ENCODE peak calls at places on chromosomes 5 and 9, in seven cellular contexts. S, K, F, O, Y, D and E are unnamed samples.
A peak's percentile ranks its signal among the peaks of the same experiment; 100 is the strongest.

GRCh38 chr5:9516591-9516990 is 29.3 kb downstream of the SEMA5A start:
- DNase-seq in K (peak; percentile 64), D (no peak), Y (no peak), O (no peak), S (no peak), F (no peak), E (peak; percentile 41)

GRCh38 chr9:110126986-110127864 is 80.7 kb downstream of the C9orf152 start:
- DNase-seq in K (peak; percentile 77), D (no peak), S (peak; percentile 76), Y (no peak), F (no peak), O (no peak), E (no peak)

GRCh38 chr5:64784451-64785025 is 15.8 kb downstream of the CWC27 start:
- DNase-seq in O (peak; percentile 75), F (peak; percentile 72), D (peak; percentile 88), K (peak; percentile 88), Y (peak; percentile 22), S (peak; percentile 14), E (peak; percentile 67)

GRCh38 chr9:16883586-16883985 is 13.1 kb upstream of the BNC2 start:
- DNase-seq in K (no peak), F (no peak), S (no peak), O (no peak), D (peak; percentile 38), Y (no peak), E (no peak)

GRCh38 chr9:19940808-19941207 is 152.0 kb upstream of the SLC24A2 start:
- DNase-seq in K (no peak), O (no peak), D (no peak), Y (peak; percentile 34), F (no peak), S (no peak), E (no peak)

GRCh38 chr5:150402901-150403342 is 9.8 kb downstream of the CD74 start:
- DNase-seq in K (no peak), Y (no peak), O (no peak), S (no peak), D (no peak), F (no peak), E (no peak)

GRCh38 chr5:145465487-145466263 is 369.5 kb downstream of the PRELID2 start:
- DNase-seq in Y (no peak), D (peak; percentile 37), F (no peak), O (no peak), S (no peak), K (no peak), E (no peak)

GRCh38 chr5:3237276-3237868 is 358.3 kb upstream of the IRX1 start:
- DNase-seq in K (no peak), Y (no peak), O (no peak), S (no peak), D (no peak), F (no peak), E (no peak)

GRCh38 chr9:29548436-29548835 is 1975.2 kb upstream of the C9orf72 start:
- DNase-seq in F (no peak), D (no peak), K (no peak), Y (no peak), O (no peak), S (no peak), E (no peak)

GRCh38 chr9:130143974-130144373 is 28.2 kb upstream of the NCS1 start:
- DNase-seq in O (no peak), Y (no peak), D (peak; percentile 76), S (peak; percentile 36), K (no peak), F (no peak), E (no peak)

GRCh38 chr5:139561655-139562451 is 714 bp downstream of the UBE2D2 start:
- DNase-seq in K (peak; percentile 45), O (no peak), D (peak; percentile 73), S (peak; percentile 62), F (peak; percentile 72), Y (peak; percentile 83), E (peak; percentile 42)

GRCh38 chr9:108762348-108763055 is 93.3 kb downstream of the ACTL7B start:
- DNase-seq in F (no peak), S (no peak), D (no peak), Y (no peak), O (no peak), K (no peak), E (no peak)

GRCh38 chr5:116404001-116404400 is 170.6 kb downstream of the SEMA6A start:
- DNase-seq in K (no peak), S (no peak), Y (peak; percentile 15), O (no peak), D (no peak), F (no peak), E (no peak)

GRCh38 chr5:147558131-147558730 is 48.4 kb upstream of the DPYSL3 start:
- DNase-seq in Y (no peak), K (no peak), O (no peak), D (peak; percentile 33), F (no peak), S (no peak), E (no peak)

GRCh38 chr9:96150324-96151023 is 151.5 kb downstream of the HSD17B3 start:
- DNase-seq in F (no peak), O (no peak), Y (no peak), D (no peak), S (no peak), K (no peak), E (no peak)

GRCh38 chr9:88197781-88198345 is 59.6 kb upstream of the SPATA31C2 start:
- DNase-seq in O (no peak), D (peak; percentile 74), K (no peak), F (no peak), Y (peak; percentile 36), S (no peak), E (peak; percentile 92)

GRCh38 chr9:112311497-112311896 is 21.9 kb downstream of the PTBP3 start:
- DNase-seq in D (no peak), O (no peak), S (no peak), Y (no peak), K (no peak), F (no peak), E (no peak)
- H3K27me3 ChIP-seq in D (no peaks in the 10 kb centered on the region), O (no peaks in the 10 kb centered on the region), S (no peaks in the 10 kb centered on the region), Y (no peaks in the 10 kb centered on the region), K (no peaks in the 10 kb centered on the region), F (no peaks in the 10 kb centered on the region), E (no peaks in the 10 kb centered on the region)

GRCh38 chr9:135992486-135993408 is 31.6 kb upstream of the UBAC1 start:
- DNase-seq in Y (peak; percentile 89), K (peak; percentile 79), S (peak; percentile 85), F (peak; percentile 81), D (peak; percentile 87), O (peak; percentile 59), E (peak; percentile 79)
- H3K4me3 ChIP-seq in Y (peak overlapping the region; percentile 56), K (peak overlapping the region; percentile 51), S (peak overlapping the region; percentile 3), F (no peak overlapping the region), D (peak overlapping the region; percentile 27), O (no peak overlapping the region), E (peak overlapping the region; percentile 22)

GRCh38 chr5:8059337-8059736 is 190.4 kb downstream of the MTRR start:
- DNase-seq in Y (no peak), S (no peak), D (no peak), O (no peak), F (no peak), K (no peak), E (no peak)
- H3K27me3 ChIP-seq in Y (no peaks in the 10 kb centered on the region), S (peaks cover 4% of the 10 kb centered on the region), D (peaks cover 3% of the 10 kb centered on the region), O (no peaks in the 10 kb centered on the region), F (no peaks in the 10 kb centered on the region), K (no peaks in the 10 kb centered on the region), E (peaks cover 4% of the 10 kb centered on the region)

DNA sequence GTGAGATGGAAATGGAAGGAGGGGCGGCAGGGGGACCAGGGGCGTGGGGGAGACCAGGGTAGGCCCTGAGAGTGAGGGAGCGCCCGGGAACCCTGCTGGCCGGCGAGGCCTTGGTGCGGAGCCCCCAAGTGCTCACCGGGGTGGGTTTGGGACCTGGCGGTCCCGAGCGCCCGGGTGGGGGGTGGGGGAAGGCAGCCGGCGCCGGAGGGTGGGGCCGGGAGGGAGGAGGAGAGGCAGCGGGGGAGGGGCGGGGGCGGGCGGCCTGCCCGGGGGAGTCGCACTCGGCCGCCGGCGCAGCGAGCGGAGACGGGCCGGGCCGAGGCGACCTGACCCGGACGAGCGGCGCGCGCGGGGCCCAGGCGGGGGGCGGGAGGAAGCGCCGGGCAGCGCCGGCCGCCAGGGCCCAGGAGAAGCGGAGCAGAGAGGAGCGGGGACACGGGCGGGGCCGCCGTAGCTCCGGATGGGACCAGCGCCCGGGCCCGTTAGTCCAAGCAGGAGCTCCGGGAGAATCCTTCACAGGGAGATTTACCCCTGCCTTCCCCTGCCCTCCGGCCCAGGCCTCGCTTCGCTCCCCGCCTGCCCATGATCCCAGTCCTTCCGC is at the start of gene NPR2:
- DNase-seq in F (peak; percentile 70), K (peak; percentile 58), S (peak; percentile 70), O (no peak), D (peak; percentile 70), Y (peak; percentile 71), E (no peak)
- H3K4me3 ChIP-seq in F (peak within 1 kb of the TSS; percentile 52), K (peak within 1 kb of the TSS; percentile 64), S (peak within 1 kb of the TSS; percentile 56), O (peak within 1 kb of the TSS; percentile 76), D (peak within 1 kb of the TSS; percentile 68), Y (no peak within 1 kb of the TSS), E (peak within 1 kb of the TSS; percentile 47)

DNA sequence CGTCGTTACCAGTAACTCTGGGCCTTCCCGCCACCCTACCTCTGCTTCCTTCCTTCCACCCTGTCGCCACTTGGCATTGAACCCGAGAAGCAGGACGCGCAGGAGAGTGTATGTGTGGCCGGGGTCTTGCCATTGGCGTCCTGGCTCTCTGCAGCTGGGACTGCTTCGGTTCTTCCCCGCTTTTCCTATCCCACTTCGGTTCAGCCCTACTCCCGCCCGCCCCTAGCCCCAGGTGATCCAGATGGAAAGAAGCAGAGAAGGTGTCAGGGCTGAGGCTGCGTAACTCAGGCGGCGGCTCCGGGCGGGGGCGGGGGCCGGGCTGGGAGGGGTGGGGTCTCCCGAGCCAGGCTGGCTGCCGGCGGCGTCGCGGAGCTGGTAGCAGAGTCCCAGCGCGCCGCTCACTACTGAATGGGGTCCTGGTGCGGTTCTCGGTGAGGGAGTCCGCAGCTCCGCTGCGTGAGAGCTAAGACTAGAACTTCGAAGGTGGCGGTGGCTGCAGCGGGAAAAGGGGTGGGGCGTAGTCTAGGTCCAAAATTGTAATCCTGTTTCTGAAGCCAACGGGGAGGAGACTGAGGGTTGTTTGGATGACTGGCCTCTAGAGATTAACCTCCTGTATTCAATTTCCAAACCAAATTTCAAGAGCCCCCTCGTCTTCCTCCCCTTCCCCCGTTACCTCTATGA is 1.3 kb downstream of the PRR16 start:
- DNase-seq in F (peak; percentile 78), Y (peak; percentile 73), D (peak; percentile 87), K (peak; percentile 77), S (peak; percentile 55), O (peak; percentile 46), E (peak; percentile 67)
- H3K27me3 ChIP-seq in F (peaks cover 36% of the 10 kb centered on the region), Y (no peaks in the 10 kb centered on the region), D (no peaks in the 10 kb centered on the region), K (peaks cover 55% of the 10 kb centered on the region), S (peaks cover 7% of the 10 kb centered on the region), O (peaks cover 35% of the 10 kb centered on the region), E (no peaks in the 10 kb centered on the region)

DNA sequence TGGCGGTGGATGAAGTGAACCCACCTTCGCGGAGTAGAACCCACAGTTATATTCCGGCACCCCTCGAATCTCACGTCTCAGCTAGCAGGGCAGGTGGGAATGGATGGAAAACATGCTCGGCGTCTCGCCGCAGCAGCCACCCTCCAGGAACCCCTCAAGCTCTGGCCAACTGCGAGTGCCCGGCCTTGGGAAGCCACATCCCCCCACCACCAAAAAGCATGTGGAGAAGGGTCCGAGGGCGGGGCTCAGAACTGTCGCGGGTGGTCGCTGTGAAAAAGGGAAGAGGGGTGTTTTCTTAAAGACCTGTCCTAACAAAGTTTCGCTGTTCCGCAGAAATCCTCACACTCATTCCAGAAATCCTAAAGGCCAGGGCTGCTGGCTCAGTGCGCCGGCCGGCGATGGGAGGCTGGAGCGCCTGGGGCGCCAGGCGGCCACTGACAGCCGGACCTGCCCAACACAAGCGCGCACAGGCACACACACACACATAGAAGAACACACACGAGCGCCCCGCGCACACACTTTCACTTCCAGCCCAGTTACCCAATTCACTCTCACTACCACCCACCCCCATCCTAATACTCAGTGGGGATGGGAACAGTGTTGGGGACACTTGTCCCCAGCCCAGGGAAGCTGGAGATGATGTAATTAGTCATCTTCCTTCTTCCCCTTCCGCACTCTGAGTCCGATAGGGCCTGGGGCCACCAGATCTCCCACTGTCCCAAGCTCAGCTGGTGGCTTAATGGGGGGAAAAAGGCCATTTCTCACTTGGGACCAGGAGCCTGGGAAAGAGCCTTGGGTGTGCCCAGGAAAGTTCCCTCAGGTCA is 2.0 kb downstream of the EBF1 start:
- DNase-seq in S (peak; percentile 47), K (peak; percentile 47), Y (peak; percentile 46), F (peak; percentile 52), O (peak; percentile 23), D (peak; percentile 75), E (peak; percentile 68)
- H3K4me3 ChIP-seq in S (peak overlapping the region; percentile 62), K (peak overlapping the region; percentile 47), Y (peak overlapping the region; percentile 84), F (no peak overlapping the region), O (peak overlapping the region; percentile 47), D (peak overlapping the region; percentile 99), E (peak overlapping the region; percentile 80)